ENCODE peak calls at places on chromosomes 12 and 14, in seven cellular contexts. R is mammary epithelial cell; X is pancreas; A is hepatocyte; G is CD8-positive, alpha-beta memory T cell; D is CD8-positive, alpha-beta T cell; S is heart right ventricle. L is an unnamed sample.

GRCh38 chr12:19036673-19037357 is 92.7 kb upstream of the PLEKHA5 start:
- DNase-seq in A (no peak), D (no peak), R (no peak), G (no peak), S (no peak), X (no peak), L (no peak)

GRCh38 chr12:117044790-117045174 is 54.4 kb downstream of the TESC start:
- DNase-seq in R (no peak), X (no peak), D (no peak), G (no peak), S (no peak), A (no peak), L (no peak)

GRCh38 chr12:112602150-112602549 is 183.4 kb downstream of the PTPN11 start:
- DNase-seq in A (no peak), X (no peak), S (no peak), G (no peak), R (no peak), D (no peak), L (no peak)

GRCh38 chr14:95533822-95534221 is 1.0 kb upstream of the GLRX5 start:
- DNase-seq in R (no peak), S (no peak), A (no peak), X (no peak), G (no peak), D (no peak), L (no peak)

GRCh38 chr14:51780006-51780692 is 80.3 kb upstream of the GNG2 start:
- DNase-seq in D (peak; percentile 83), A (peak; percentile 87), X (peak; percentile 62), S (peak; percentile 69), R (peak; percentile 35), G (peak; percentile 80), L (peak; percentile 52)

GRCh38 chr12:101468948-101469347 is 6.2 kb upstream of the SPIC start:
- DNase-seq in A (no peak), D (no peak), R (no peak), S (no peak), X (no peak), G (no peak), L (no peak)

GRCh38 chr14:58428011-58428807 is 690 bp downstream of the KIAA0586 start:
- DNase-seq in X (no peak), R (peak; percentile 53), S (no peak), D (no peak), A (peak; percentile 18), G (no peak), L (no peak)

GRCh38 chr12:39343665-39344064 is 99.3 kb downstream of the KIF21A start:
- DNase-seq in X (no peak), D (no peak), S (no peak), G (no peak), R (no peak), A (no peak), L (no peak)

GRCh38 chr14:95521001-95521400 is 4.6 kb upstream of the SYNE3 start:
- DNase-seq in S (no peak), R (no peak), D (peak; percentile 39), X (no peak), G (no peak), A (no peak), L (no peak)

GRCh38 chr14:104314251-104314941 is 176.0 kb downstream of the KIF26A start:
- DNase-seq in S (no peak), R (no peak), D (no peak), A (no peak), X (no peak), G (peak; percentile 36), L (no peak)

GRCh38 chr12:5556033-5556614 is 124.2 kb downstream of the NTF3 start:
- DNase-seq in A (no peak), S (no peak), G (no peak), R (no peak), X (no peak), D (no peak), L (no peak)

GRCh38 chr12:32379667-32380066 is 19.7 kb upstream of the FGD4 start:
- DNase-seq in R (no peak), G (no peak), D (no peak), S (no peak), A (no peak), X (no peak), L (no peak)

GRCh38 chr14:67446371-67447032 is 34.5 kb upstream of the PLEK2 start:
- DNase-seq in A (peak; percentile 31), S (peak; percentile 33), D (no peak), X (no peak), R (no peak), G (no peak), L (no peak)

GRCh38 chr12:106409898-106410297 is 52.4 kb downstream of the POLR3B start:
- DNase-seq in R (peak; percentile 26), G (no peak), A (no peak), D (no peak), S (no peak), X (no peak), L (no peak)

GRCh38 chr12:25069221-25069620 is 120.3 kb upstream of the BCAT1 start:
- DNase-seq in R (no peak), A (no peak), S (no peak), D (no peak), X (no peak), G (no peak), L (no peak)

GRCh38 chr12:18454330-18454729 is 193.0 kb downstream of the PIK3C2G start:
- DNase-seq in G (no peak), X (no peak), A (no peak), S (no peak), D (no peak), R (no peak), L (no peak)

GRCh38 chr14:55099741-55100140 is 29.3 kb upstream of the LGALS3 start:
- DNase-seq in G (no peak), A (no peak), X (no peak), S (no peak), R (no peak), D (no peak), L (no peak)

GRCh38 chr14:73376585-73376984 is 81.8 kb downstream of the NUMB start:
- DNase-seq in G (no peak), R (no peak), S (no peak), X (no peak), A (no peak), D (no peak), L (no peak)

GRCh38 chr14:50874842-50875241 is 3.0 kb downstream of the ABHD12B start:
- DNase-seq in S (no peak), D (no peak), X (no peak), G (no peak), A (no peak), R (no peak), L (no peak)

GRCh38 chr14:94665544-94665943 is 53.4 kb downstream of the SERPINA3 start:
- DNase-seq in X (no peak), G (no peak), S (no peak), D (no peak), R (no peak), A (no peak), L (no peak)

GRCh38 chr12:92235703-92236472 is 90.2 kb upstream of the BTG1 start:
- DNase-seq in X (no peak), A (no peak), R (no peak), D (no peak), S (no peak), G (no peak), L (no peak)

GRCh38 chr12:90621927-90622326 is 333.0 kb downstream of the CCER1 start:
- DNase-seq in R (peak; percentile 26), X (no peak), S (no peak), A (no peak), G (no peak), D (no peak), L (no peak)

GRCh38 chr12:6373022-6373787 is 2.2 kb downstream of the SCNN1A start:
- DNase-seq in A (no peak), S (no peak), R (no peak), X (no peak), D (no peak), G (peak; percentile 28), L (no peak)

GRCh38 chr12:25550186-25550585 is 2.9 kb downstream of the LMNTD1 start:
- DNase-seq in G (no peak), X (no peak), S (no peak), A (no peak), R (peak; percentile 59), D (no peak), L (no peak)

GRCh38 chr14:71339650-71340415 is 432.6 kb downstream of the PCNX1 start:
- DNase-seq in A (peak; percentile 55), S (no peak), R (no peak), X (no peak), G (no peak), D (no peak), L (no peak)

GRCh38 chr12:77609016-77609415 is 221.7 kb upstream of the NAV3 start:
- DNase-seq in D (no peak), S (no peak), G (no peak), X (no peak), R (no peak), A (no peak), L (no peak)

GRCh38 chr14:32497233-32497632 is 168.1 kb downstream of the AKAP6 start:
- DNase-seq in G (no peak), S (no peak), D (no peak), A (no peak), X (no peak), R (no peak), L (no peak)
- H3K4me3 ChIP-seq in G (no peak overlapping the region), S (peak overlapping the region; percentile 60), D (no peak overlapping the region), A (no peak overlapping the region), X (no peak overlapping the region), R (no peak overlapping the region), L (no peak overlapping the region)

DNA sequence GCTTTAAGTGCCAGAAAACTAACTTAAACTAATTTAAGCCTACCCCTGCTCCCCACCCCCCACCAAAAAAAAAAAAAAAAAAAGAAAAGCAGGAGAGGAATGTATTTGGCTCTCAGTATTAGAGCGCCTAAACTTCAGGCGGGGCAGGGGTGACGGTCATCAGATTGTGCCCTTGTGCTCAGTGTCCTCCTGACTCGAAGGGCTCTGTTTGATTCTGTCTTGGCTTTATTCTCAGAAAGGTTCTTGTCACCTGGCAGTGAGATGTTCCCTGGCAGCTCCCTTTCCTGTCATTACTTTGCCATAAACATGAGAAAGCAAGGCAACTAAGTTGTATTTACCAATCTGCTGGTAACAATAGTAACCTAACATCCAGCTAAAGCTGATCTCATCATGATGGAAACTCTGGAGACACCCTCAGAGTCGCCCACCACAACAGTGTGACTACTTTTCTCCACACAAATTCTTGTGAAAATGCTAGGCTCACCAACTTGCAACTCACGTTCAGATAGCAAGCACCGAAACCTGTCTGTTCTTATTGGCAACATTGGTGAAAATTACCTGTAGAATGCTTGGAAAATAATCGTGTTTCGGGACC is 39.0 kb upstream of the WNK1 start:
- DNase-seq in G (no peak), A (no peak), R (no peak), D (no peak), X (no peak), S (no peak), L (no peak)
- H3K27ac ChIP-seq in G (no peak overlapping the region), A (no peak overlapping the region), R (no peak overlapping the region), D (no peak overlapping the region), X (no peak overlapping the region), S (peak overlapping the region; percentile 58), L (no peak overlapping the region)

DNA sequence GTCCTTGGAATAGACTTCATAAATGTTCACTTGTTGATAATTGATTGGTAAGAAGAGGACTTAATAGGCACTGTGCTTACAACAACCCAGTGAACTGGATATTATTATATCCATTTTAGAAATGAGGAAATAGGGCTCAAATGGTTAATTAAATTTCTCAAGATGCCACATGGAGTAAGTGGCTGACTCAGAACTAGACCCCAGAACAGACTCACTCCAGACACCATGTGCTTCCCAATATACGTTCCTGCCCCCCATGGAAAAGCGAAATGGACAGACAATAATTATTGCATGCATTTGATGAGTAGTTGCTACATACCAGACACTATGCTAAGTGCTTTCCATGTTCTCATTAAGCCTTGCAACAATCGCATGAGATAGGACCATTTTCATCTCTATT is 895 bp upstream of the ANKS1B start:
- DNase-seq in A (no peak), S (no peak), D (no peak), R (no peak), X (no peak), G (no peak), L (no peak)
- H3K4me3 ChIP-seq in A (peak overlapping the region; percentile 68), S (peak overlapping the region; percentile 59), D (no peak overlapping the region), R (peak overlapping the region; percentile 58), X (no peak overlapping the region), G (no peak overlapping the region), L (no peak overlapping the region)

GRCh38 chr12:93757792-93758694 is 80.9 kb downstream of the CRADD start:
- DNase-seq in R (no peak), G (no peak), D (no peak), S (no peak), X (no peak), A (no peak), L (no peak)
- H3K27ac ChIP-seq in R (no peak overlapping the region), G (peak overlapping the region; percentile 27), D (no peak overlapping the region), S (no peak overlapping the region), X (no peak overlapping the region), A (no peak overlapping the region), L (no peak overlapping the region)